ENCODE peak calls at places on chromosomes 1 and 21, in six cellular contexts. E is right cardiac atrium; I is HS-5; T is IMR-90; A is stimulated activated CD4-positive, alpha-beta T cell treated with anti-CD3 and anti-CD28 coated beads, Interleukin-12 subunit alpha, Interleukin-12 subunit beta, amount 100 ng/mL, for 4 hours; M is iPS-NIHi11. P is an unnamed sample.

GRCh38 chr1:53535226-53535625 is 76.0 kb downstream of the DMRTB1 start:
- DNase-seq in T (no peak), E (no peak), I (no peak), M (no peak), A (no peak), P (no peak)

GRCh38 chr1:33274446-33274845 is 18.2 kb downstream of the ZNF362 start:
- DNase-seq in E (no peak), M (no peak), T (no peak), A (no peak), I (no peak), P (no peak)

GRCh38 chr1:4422496-4423289 is 231.7 kb upstream of the AJAP1 start:
- DNase-seq in I (no peak), A (no peak), M (no peak), T (no peak), E (no peak), P (no peak)

GRCh38 chr21:39373634-39374033 is 24.7 kb upstream of the HMGN1 start:
- DNase-seq in I (no peak), E (no peak), A (no peak), T (peak; percentile 47), M (no peak), P (no peak)

GRCh38 chr1:44594871-44595735 is 79.2 kb downstream of the TMEM53 start:
- DNase-seq in I (no peak), T (peak; percentile 31), E (peak; percentile 93), M (peak; percentile 99), A (peak; percentile 81), P (peak; percentile 42)

GRCh38 chr1:204435246-204435885 is 23.7 kb upstream of the PPP1R15B start:
- DNase-seq in M (no peak), E (no peak), A (no peak), I (no peak), T (peak; percentile 55), P (no peak)

GRCh38 chr1:150534002-150534401 is 15.2 kb upstream of the ADAMTSL4 start:
- DNase-seq in I (no peak), M (no peak), E (peak; percentile 58), T (no peak), A (no peak), P (no peak)

GRCh38 chr1:246462986-246463385 is 44.1 kb downstream of the SMYD3 start:
- DNase-seq in E (no peak), M (no peak), T (no peak), A (no peak), I (no peak), P (no peak)

GRCh38 chr1:160503087-160503486 is 20.0 kb downstream of the SLAMF6 start:
- DNase-seq in I (no peak), M (no peak), A (no peak), E (no peak), T (no peak), P (no peak)

GRCh38 chr1:93579891-93580290 is 101.7 kb downstream of the BCAR3 start:
- DNase-seq in T (peak; percentile 97), M (no peak), I (no peak), E (peak; percentile 81), A (no peak), P (no peak)

GRCh38 chr1:161739865-161740566 is 9.6 kb upstream of the DUSP12 start:
- DNase-seq in T (no peak), A (no peak), M (no peak), I (no peak), E (no peak), P (no peak)

GRCh38 chr1:184034761-184035379 is 2.7 kb downstream of the COLGALT2 start:
- DNase-seq in T (no peak), I (no peak), A (no peak), M (no peak), E (no peak), P (no peak)

GRCh38 chr1:229364216-229365065 is 21.6 kb upstream of the CCSAP start:
- DNase-seq in I (no peak), T (no peak), A (no peak), M (no peak), E (no peak), P (no peak)

P was measured in CMK.